ENCODE peak calls at places on chromosomes 16 and 17, in five cellular contexts. One of them, this sample, is unnamed. For H3K9me3, the result is how much of the 10 kb centered on the place peaks cover.

GRCh38 chr17:28704219-28704858 is 7.3 kb downstream of the PROCA1 start:
- DNase-seq in aorta: no peak
- DNase-seq in GM23248: no peak
- DNase-seq in CD4-positive, alpha-beta memory T cell: no peak
- DNase-seq in OCI-LY7: no peak
- DNase-seq in this sample: no peak

GRCh38 chr17:2087597-2088211 is 32.8 kb downstream of the HIC1 start:
- DNase-seq in aorta: peak
- DNase-seq in GM23248: peak
- DNase-seq in CD4-positive, alpha-beta memory T cell: peak
- DNase-seq in OCI-LY7: peak
- DNase-seq in this sample: peak

GRCh38 chr17:37300683-37301082 is 75.1 kb upstream of the C17orf78 start:
- DNase-seq in aorta: no peak
- DNase-seq in GM23248: peak
- DNase-seq in CD4-positive, alpha-beta memory T cell: no peak
- DNase-seq in OCI-LY7: no peak
- DNase-seq in this sample: no peak

GRCh38 chr17:82104797-82105416 is 6.9 kb upstream of the FASN start:
- DNase-seq in aorta: no peak
- DNase-seq in GM23248: no peak
- DNase-seq in CD4-positive, alpha-beta memory T cell: no peak
- DNase-seq in OCI-LY7: no peak
- DNase-seq in this sample: no peak

GRCh38 chr17:76561799-76562268 is 22.0 kb downstream of the PRCD start:
- DNase-seq in aorta: no peak
- DNase-seq in GM23248: peak
- DNase-seq in CD4-positive, alpha-beta memory T cell: no peak
- DNase-seq in OCI-LY7: no peak
- DNase-seq in this sample: no peak

GRCh38 chr16:87507351-87508069 is 14.7 kb upstream of the ZCCHC14 start:
- DNase-seq in aorta: no peak
- DNase-seq in GM23248: peak
- DNase-seq in CD4-positive, alpha-beta memory T cell: no peak
- DNase-seq in OCI-LY7: no peak
- DNase-seq in this sample: no peak

GRCh38 chr17:75876938-75877751 is 1.2 kb downstream of the TRIM47 start:
- DNase-seq in aorta: peak
- DNase-seq in GM23248: peak
- DNase-seq in CD4-positive, alpha-beta memory T cell: no peak
- DNase-seq in OCI-LY7: peak
- DNase-seq in this sample: no peak

GRCh38 chr16:12096828-12097522 is 120.4 kb downstream of the SNX29 start:
- DNase-seq in aorta: peak
- DNase-seq in GM23248: no peak
- DNase-seq in CD4-positive, alpha-beta memory T cell: no peak
- DNase-seq in OCI-LY7: no peak
- DNase-seq in this sample: no peak

GRCh38 chr16:11977206-11978041 is 890 bp downstream of the SNX29 start:
- DNase-seq in aorta: no peak
- DNase-seq in GM23248: peak
- DNase-seq in CD4-positive, alpha-beta memory T cell: no peak
- DNase-seq in OCI-LY7: no peak
- DNase-seq in this sample: no peak

GRCh38 chr17:49130891-49131290 is 1.7 kb upstream of the B4GALNT2 start:
- DNase-seq in aorta: no peak
- DNase-seq in GM23248: peak
- DNase-seq in CD4-positive, alpha-beta memory T cell: no peak
- DNase-seq in OCI-LY7: no peak
- DNase-seq in this sample: no peak

GRCh38 chr17:63996430-63997182 is 1.5 kb upstream of the PRR29 start:
- DNase-seq in aorta: peak
- DNase-seq in GM23248: no peak
- DNase-seq in CD4-positive, alpha-beta memory T cell: no peak
- DNase-seq in OCI-LY7: no peak
- DNase-seq in this sample: no peak

GRCh38 chr17:74825952-74826713 is 33.6 kb downstream of the GRIN2C start:
- DNase-seq in aorta: no peak
- DNase-seq in GM23248: no peak
- DNase-seq in CD4-positive, alpha-beta memory T cell: no peak
- DNase-seq in OCI-LY7: no peak
- DNase-seq in this sample: no peak

GRCh38 chr16:67356372-67356771 is 29.8 kb downstream of the LRRC36 start:
- DNase-seq in aorta: no peak
- DNase-seq in GM23248: no peak
- DNase-seq in CD4-positive, alpha-beta memory T cell: no peak
- DNase-seq in OCI-LY7: no peak
- DNase-seq in this sample: no peak

GRCh38 chr17:28468781-28469180 is 4.7 kb upstream of the SLC13A2 start:
- DNase-seq in aorta: no peak
- DNase-seq in GM23248: no peak
- DNase-seq in CD4-positive, alpha-beta memory T cell: no peak
- DNase-seq in OCI-LY7: no peak
- DNase-seq in this sample: no peak

GRCh38 chr17:70492368-70492767 is 323.0 kb downstream of the KCNJ2 start:
- DNase-seq in aorta: no peak
- DNase-seq in GM23248: no peak
- DNase-seq in CD4-positive, alpha-beta memory T cell: no peak
- DNase-seq in OCI-LY7: no peak
- DNase-seq in this sample: no peak

GRCh38 chr17:45101883-45102811 is 30.2 kb downstream of the PLCD3 start:
- DNase-seq in aorta: no peak
- DNase-seq in GM23248: peak
- DNase-seq in CD4-positive, alpha-beta memory T cell: no peak
- DNase-seq in OCI-LY7: no peak
- DNase-seq in this sample: no peak

GRCh38 chr16:68743664-68744063 is 6.6 kb downstream of the CDH1 start:
- DNase-seq in aorta: no peak
- DNase-seq in GM23248: no peak
- DNase-seq in CD4-positive, alpha-beta memory T cell: no peak
- DNase-seq in OCI-LY7: no peak
- DNase-seq in this sample: no peak

GRCh38 chr16:68746951-68747350 is 9.9 kb downstream of the CDH1 start:
- DNase-seq in aorta: no peak
- DNase-seq in GM23248: no peak
- DNase-seq in CD4-positive, alpha-beta memory T cell: no peak
- DNase-seq in OCI-LY7: no peak
- DNase-seq in this sample: no peak

GRCh38 chr16:68740628-68741346 is 3.7 kb downstream of the CDH1 start:
- DNase-seq in aorta: no peak
- DNase-seq in GM23248: no peak
- DNase-seq in CD4-positive, alpha-beta memory T cell: no peak
- DNase-seq in OCI-LY7: peak
- DNase-seq in this sample: no peak

GRCh38 chr16:68749424-68749823 is 12.3 kb downstream of the CDH1 start:
- DNase-seq in aorta: no peak
- DNase-seq in GM23248: no peak
- DNase-seq in CD4-positive, alpha-beta memory T cell: no peak
- DNase-seq in OCI-LY7: no peak
- DNase-seq in this sample: no peak

GRCh38 chr16:68744744-68745280 is 7.7 kb downstream of the CDH1 start:
- DNase-seq in aorta: no peak
- DNase-seq in GM23248: peak
- DNase-seq in CD4-positive, alpha-beta memory T cell: no peak
- DNase-seq in OCI-LY7: no peak
- DNase-seq in this sample: no peak
- H3K4me3 ChIP-seq in aorta: no peak
- H3K4me3 ChIP-seq in GM23248: no peak
- H3K4me3 ChIP-seq in CD4-positive, alpha-beta memory T cell: no peak
- H3K4me3 ChIP-seq in OCI-LY7: no peak
- H3K4me3 ChIP-seq in this sample: no peak

GRCh38 chr16:4411684-4412083 is 4.7 kb downstream of the CORO7 start:
- DNase-seq in aorta: peak
- DNase-seq in GM23248: no peak
- DNase-seq in CD4-positive, alpha-beta memory T cell: no peak
- DNase-seq in OCI-LY7: no peak
- DNase-seq in this sample: no peak
- H3K27ac ChIP-seq in aorta: no peak
- H3K27ac ChIP-seq in GM23248: no peak
- H3K27ac ChIP-seq in CD4-positive, alpha-beta memory T cell: no peak
- H3K27ac ChIP-seq in OCI-LY7: no peak
- H3K27ac ChIP-seq in this sample: no peak

GRCh38 chr16:89583197-89583894 is 7.8 kb downstream of the CPNE7 start:
- DNase-seq in aorta: no peak
- DNase-seq in GM23248: no peak
- DNase-seq in CD4-positive, alpha-beta memory T cell: no peak
- DNase-seq in OCI-LY7: no peak
- DNase-seq in this sample: no peak

GRCh38 chr16:89584768-89585549 is 9.4 kb downstream of the CPNE7 start:
- DNase-seq in aorta: no peak
- DNase-seq in GM23248: no peak
- DNase-seq in CD4-positive, alpha-beta memory T cell: no peak
- DNase-seq in OCI-LY7: no peak
- DNase-seq in this sample: no peak

GRCh38 chr16:89582614-89583196 is 7.1 kb downstream of the CPNE7 start:
- DNase-seq in aorta: no peak
- DNase-seq in GM23248: no peak
- DNase-seq in CD4-positive, alpha-beta memory T cell: no peak
- DNase-seq in OCI-LY7: no peak
- DNase-seq in this sample: no peak

GRCh38 chr16:89581861-89582563 is 6.5 kb downstream of the CPNE7 start:
- DNase-seq in aorta: no peak
- DNase-seq in GM23248: peak
- DNase-seq in CD4-positive, alpha-beta memory T cell: no peak
- DNase-seq in OCI-LY7: no peak
- DNase-seq in this sample: no peak

DNA sequence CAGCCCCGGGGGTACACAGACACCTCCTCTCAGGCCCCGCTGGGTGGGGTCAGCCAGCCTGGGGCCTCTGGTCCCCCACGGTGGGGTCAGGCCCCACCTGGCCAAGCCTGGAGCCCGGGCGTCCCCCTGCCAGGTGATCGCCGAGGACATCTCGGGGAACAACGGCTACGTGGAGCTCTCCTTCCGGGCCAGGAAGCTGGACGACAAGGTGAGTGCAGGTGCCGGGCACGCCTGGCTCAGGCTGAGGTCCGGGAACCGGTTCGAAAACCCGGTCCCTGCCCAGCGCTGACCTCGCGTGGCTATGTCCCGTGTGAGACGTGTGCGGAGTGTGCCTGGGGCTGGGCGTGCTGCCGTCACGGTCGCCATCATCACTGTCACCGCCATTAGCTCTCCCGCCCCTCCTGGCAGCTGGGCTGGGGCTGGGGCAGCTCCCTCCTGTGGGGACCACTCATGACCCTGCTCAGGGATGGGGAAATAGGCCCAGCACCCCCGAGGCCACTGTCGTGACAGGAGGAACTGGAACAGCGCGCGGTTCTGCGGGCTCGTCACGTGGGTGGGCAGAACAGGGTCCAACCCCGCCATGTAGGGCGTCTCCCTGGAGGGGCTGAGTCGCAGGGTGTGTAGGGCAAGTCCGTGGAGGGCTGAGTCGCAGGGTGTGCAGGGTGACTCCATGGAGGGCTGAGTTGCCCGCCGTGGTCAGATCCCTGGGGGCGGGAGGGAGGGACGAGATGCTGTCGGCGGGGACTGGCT is 8.5 kb downstream of the CPNE7 start:
- DNase-seq in aorta: no peak
- DNase-seq in GM23248: peak
- DNase-seq in CD4-positive, alpha-beta memory T cell: no peak
- DNase-seq in OCI-LY7: no peak
- DNase-seq in this sample: no peak
- H3K9me3 ChIP-seq in aorta: under half
- H3K9me3 ChIP-seq in GM23248: under half
- H3K9me3 ChIP-seq in CD4-positive, alpha-beta memory T cell: under half
- H3K9me3 ChIP-seq in OCI-LY7: under half
- H3K9me3 ChIP-seq in this sample: under half

DNA sequence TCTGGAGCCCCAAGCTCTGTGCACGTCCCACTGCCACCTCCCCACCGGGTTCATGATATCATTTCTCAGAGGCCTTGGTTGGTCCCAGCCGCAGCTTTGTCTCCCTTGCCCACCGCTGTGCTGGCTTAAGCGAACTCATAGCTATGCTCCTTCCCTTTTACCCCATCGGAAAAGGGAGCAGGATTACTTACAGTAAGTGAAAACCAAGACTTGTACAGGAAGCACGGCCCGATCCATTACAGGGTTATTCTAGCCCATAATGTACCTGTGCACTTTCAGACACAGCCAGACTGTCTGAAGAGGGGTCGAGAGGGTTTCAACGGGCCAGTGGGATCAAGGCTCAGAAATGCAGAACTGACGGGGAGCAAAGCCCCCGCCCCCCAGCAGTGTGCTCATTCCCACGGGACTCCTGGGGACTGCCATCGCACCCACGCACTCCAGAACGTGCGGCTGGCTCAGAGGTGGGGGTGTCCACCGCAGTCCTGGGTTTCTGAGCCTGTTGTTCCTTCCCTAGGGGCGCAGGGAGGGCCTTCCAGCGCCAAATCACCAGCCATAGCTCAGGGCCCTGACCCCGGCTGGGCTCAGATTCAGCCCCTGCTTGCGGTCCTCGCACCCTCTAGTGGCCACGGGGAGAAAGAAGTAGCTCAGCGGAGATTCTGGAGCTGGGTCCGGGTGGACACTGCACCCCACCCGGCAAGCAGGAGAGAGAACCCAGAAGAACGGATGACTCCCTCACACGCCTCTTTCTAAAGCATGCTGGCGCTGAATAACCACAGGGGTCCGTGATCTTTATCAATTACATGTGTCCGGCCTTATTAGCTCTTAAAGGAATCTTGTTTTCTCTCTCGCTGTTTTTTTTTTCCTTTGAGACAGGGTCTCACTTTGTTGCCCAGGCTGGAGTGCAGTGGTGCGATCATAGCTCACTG is 44.9 kb upstream of the USP7 start:
- DNase-seq in aorta: peak
- DNase-seq in GM23248: peak
- DNase-seq in CD4-positive, alpha-beta memory T cell: peak
- DNase-seq in OCI-LY7: peak
- DNase-seq in this sample: peak
- H3K4me3 ChIP-seq in aorta: no peak
- H3K4me3 ChIP-seq in GM23248: peak
- H3K4me3 ChIP-seq in CD4-positive, alpha-beta memory T cell: no peak
- H3K4me3 ChIP-seq in OCI-LY7: no peak
- H3K4me3 ChIP-seq in this sample: peak

DNA sequence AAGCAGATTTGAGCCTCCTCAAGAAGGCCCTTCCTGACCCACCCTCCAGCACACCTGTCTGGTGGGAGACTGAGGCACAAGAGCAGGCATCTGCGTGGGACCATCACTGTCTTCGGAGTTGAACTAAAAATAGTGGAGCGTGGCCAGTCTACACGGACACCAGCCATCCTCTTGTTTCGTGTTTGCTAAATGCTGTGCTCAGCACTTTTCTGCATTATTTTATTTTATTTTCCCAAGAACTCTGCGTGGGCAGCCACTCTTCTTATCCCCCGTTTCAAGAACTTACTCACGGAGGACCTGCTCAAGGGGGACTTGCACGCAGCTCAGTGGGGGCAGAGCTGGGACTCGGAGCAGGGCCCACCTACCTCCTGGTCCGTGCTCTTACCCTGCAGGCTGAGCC is 60.8 kb downstream of the SOCS3 start:
- DNase-seq in aorta: no peak
- DNase-seq in GM23248: no peak
- DNase-seq in CD4-positive, alpha-beta memory T cell: no peak
- DNase-seq in OCI-LY7: no peak
- DNase-seq in this sample: no peak
- H3K27ac ChIP-seq in aorta: no peak
- H3K27ac ChIP-seq in GM23248: no peak
- H3K27ac ChIP-seq in CD4-positive, alpha-beta memory T cell: no peak
- H3K27ac ChIP-seq in OCI-LY7: no peak
- H3K27ac ChIP-seq in this sample: no peak

This sample was measured in effector memory CD4-positive, alpha-beta T cell.